ENCODE peak calls at places on chromosomes 12 and 14, in four cellular contexts. H, I, O and L are unnamed samples.
A peak's percentile ranks its signal among the peaks of the same experiment; 100 is the strongest.

GRCh38 chr12:53103860-53104305 is 597 bp downstream of the SOAT2 start:
- DNase-seq in H (peak; percentile 4), O (no peak), I (no peak), L (no peak)

GRCh38 chr12:94592080-94592479 is 58.3 kb downstream of the TMCC3 start:
- DNase-seq in H (no peak), I (no peak), O (no peak), L (no peak)

GRCh38 chr12:127381043-127381668 is 885.8 kb upstream of the TMEM132C start:
- DNase-seq in O (no peak), H (peak; percentile 80), I (peak; percentile 79), L (peak; percentile 10)

GRCh38 chr12:85016423-85016822 is 19.7 kb downstream of the TSPAN19 start:
- DNase-seq in O (no peak), H (no peak), I (peak; percentile 8), L (no peak)

GRCh38 chr14:92403981-92404380 is 81.0 kb downstream of the SLC24A4 start:
- DNase-seq in I (no peak), O (no peak), H (no peak), L (no peak)

GRCh38 chr12:958449-959123 is 9.1 kb upstream of the RAD52 start:
- DNase-seq in H (no peak), I (no peak), O (no peak), L (no peak)

GRCh38 chr12:25052191-25053020 is 103.5 kb upstream of the BCAT1 start:
- DNase-seq in H (no peak), I (peak; percentile 23), O (peak; percentile 3), L (no peak)

GRCh38 chr12:87336814-87337336 is 692.3 kb downstream of the C12orf50 start:
- DNase-seq in O (no peak), H (no peak), I (no peak), L (no peak)

GRCh38 chr12:103677341-103677740 is 90.3 kb downstream of the STAB2 start:
- DNase-seq in I (peak; percentile 41), H (no peak), O (no peak), L (no peak)

GRCh38 chr14:35383569-35384385 is 20.8 kb downstream of the NFKBIA start:
- DNase-seq in I (no peak), O (no peak), H (no peak), L (no peak)

GRCh38 chr12:94590428-94590827 is 59.9 kb downstream of the TMCC3 start:
- DNase-seq in I (peak; percentile 64), H (no peak), O (no peak), L (no peak)

GRCh38 chr12:101957251-101957650 is 79.9 kb downstream of the DRAM1 start:
- DNase-seq in H (no peak), O (no peak), I (no peak), L (no peak)

GRCh38 chr12:63151061-63151897 is at the start of gene AVPR1A:
- DNase-seq in H (peak; percentile 32), I (peak; percentile 45), O (no peak), L (no peak)

GRCh38 chr14:101109347-101109638 is 205.8 kb upstream of the RTL1 start:
- DNase-seq in H (no peak), O (no peak), I (no peak), L (no peak)